ENCODE peak calls at places on chromosomes 4 and X, in nine cellular contexts. V is fibroblast of lung, T is SK-N-SH, X is neural progenitor cell, B is endothelial cell of umbilical vein, O is HFF-Myc, M is cardiac fibroblast, A is PC-3, I is fibroblast of mammary gland. Y is an unnamed sample.

GRCh38 chr4:124903995-124904722 is 191.6 kb upstream of the ANKRD50 start:
- DNase-seq in V (peak; percentile 76), T (no peak), X (peak; percentile 5), B (peak; percentile 87), O (peak; percentile 54), M (peak; percentile 63), A (peak; percentile 71), I (peak; percentile 72), Y (peak; percentile 74)

GRCh38 chr4:145851516-145852201 is 87.0 kb downstream of the ZNF827 start:
- DNase-seq in V (no peak), T (peak; percentile 19), X (no peak), B (no peak), O (no peak), M (no peak), A (no peak), I (no peak), Y (peak; percentile 69)

GRCh38 chr4:128942547-128942946 is 133.0 kb downstream of the JADE1 start:
- DNase-seq in V (peak; percentile 71), T (no peak), X (no peak), B (no peak), O (no peak), M (no peak), A (no peak), I (no peak), Y (no peak)

GRCh38 chrX:154002215-154002719 is 17.4 kb downstream of the IRAK1 start:
- DNase-seq in V (peak; percentile 80), T (no peak), X (peak; percentile 30), B (no peak), O (no peak), M (peak; percentile 47), A (peak; percentile 9), I (peak; percentile 80), Y (peak; percentile 48)

GRCh38 chr4:128306992-128307581 is 19.5 kb upstream of the PGRMC2 start:
- DNase-seq in V (no peak), T (no peak), X (no peak), B (no peak), O (no peak), M (no peak), A (no peak), I (no peak), Y (peak; percentile 4)

GRCh38 chr4:96164814-96165351 is 325.0 kb downstream of the PDHA2 start:
- DNase-seq in V (peak; percentile 98), T (no peak), X (no peak), B (no peak), O (no peak), M (peak; percentile 95), A (peak; percentile 6), I (peak; percentile 61), Y (peak; percentile 66)

GRCh38 chr4:31192372-31192771 is 472.2 kb downstream of the PCDH7 start:
- DNase-seq in V (no peak), T (no peak), X (no peak), B (no peak), O (no peak), M (no peak), A (no peak), I (no peak), Y (no peak)

GRCh38 chr4:151105454-151106032 is 6.1 kb downstream of the RPS3A start:
- DNase-seq in V (no peak), T (no peak), X (no peak), B (no peak), O (no peak), M (no peak), A (no peak), I (no peak), Y (no peak)

GRCh38 chr4:169849456-169849855 is 91.7 kb upstream of the HPF1 start:
- DNase-seq in V (no peak), T (no peak), X (no peak), B (no peak), O (no peak), M (no peak), A (no peak), I (no peak), Y (no peak)

GRCh38 chrX:10597871-10598270 is 22.5 kb downstream of the MID1 start:
- DNase-seq in V (no peak), T (no peak), X (peak; percentile 39), B (peak; percentile 63), O (no peak), M (peak; percentile 68), A (peak; percentile 56), I (peak; percentile 64), Y (peak; percentile 44)

GRCh38 chr4:123305746-123306145 is 90.8 kb upstream of the SPRY1 start:
- DNase-seq in V (no peak), T (no peak), X (no peak), B (no peak), O (no peak), M (no peak), A (no peak), I (no peak), Y (no peak)

GRCh38 chrX:150648296-150648940 is 44.8 kb upstream of the MTMR1 start:
- DNase-seq in V (no peak), T (no peak), X (no peak), B (peak; percentile 68), O (no peak), M (no peak), A (no peak), I (no peak), Y (no peak)

GRCh38 chr4:125187221-125187620 is 127.5 kb upstream of the FAT4 start:
- DNase-seq in V (peak; percentile 74), T (no peak), X (no peak), B (peak; percentile 61), O (no peak), M (peak; percentile 83), A (peak; percentile 49), I (peak; percentile 85), Y (peak; percentile 43)

GRCh38 chr4:166726832-166727231 is 507.5 kb downstream of the SPOCK3 start:
- DNase-seq in V (no peak), T (no peak), X (no peak), B (no peak), O (no peak), M (no peak), A (no peak), I (no peak), Y (no peak)

GRCh38 chr4:22501715-22502095 is 14.2 kb downstream of the ADGRA3 start:
- DNase-seq in V (no peak), T (no peak), X (no peak), B (no peak), O (no peak), M (no peak), A (peak; percentile 67), I (no peak), Y (no peak)
- H3K4me3 ChIP-seq in V (no peak overlapping the region), T (no peak overlapping the region), X (no peak overlapping the region), B (no peak overlapping the region), O (no peak overlapping the region), M (no peak overlapping the region), A (no peak overlapping the region), I (no peak overlapping the region), Y (no peak overlapping the region)

DNA sequence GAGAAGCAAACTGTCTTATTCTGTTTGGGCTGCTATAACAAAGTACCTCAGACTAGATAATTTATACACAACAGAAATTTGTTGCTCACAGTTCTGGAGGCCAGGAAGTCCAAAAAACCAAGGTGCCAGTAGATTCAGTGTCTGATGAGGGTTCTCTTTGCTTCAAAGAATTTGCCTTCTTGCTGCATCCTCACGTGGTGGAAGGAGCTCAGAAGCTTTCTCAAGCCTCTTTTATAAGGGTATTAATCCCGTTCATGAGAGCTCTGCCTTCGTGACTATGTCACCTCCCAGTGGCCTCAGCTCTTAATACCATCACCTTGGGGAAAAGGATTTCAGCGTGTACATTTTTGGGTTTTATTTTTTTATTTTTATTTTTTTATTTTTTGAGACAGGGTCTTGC is 20.1 kb downstream of the CA5B start:
- DNase-seq in V (no peak), T (no peak), X (no peak), B (no peak), O (no peak), M (no peak), A (no peak), I (no peak), Y (no peak)
- TF ChIP-seq CTCF in V (no peak), T (no peak), X (no peak), B (no peak), O (no peak), M (no peak), A (no peak), I (no peak), Y (no peak)

GRCh38 chr4:171024720-171025303 is 788.4 kb upstream of the GALNTL6 start:
- DNase-seq in V (no peak), T (no peak), X (no peak), B (no peak), O (no peak), M (no peak), A (no peak), I (no peak), Y (no peak)
- H3K4me3 ChIP-seq in V (no peak overlapping the region), T (no peak overlapping the region), X (no peak overlapping the region), B (no peak overlapping the region), O (no peak overlapping the region), M (no peak overlapping the region), A (no peak overlapping the region), I (no peak overlapping the region), Y (no peak overlapping the region)

GRCh38 chrX:17812763-17813162 is 48.3 kb downstream of the RAI2 start:
- DNase-seq in V (no peak), T (peak; percentile 38), X (peak; percentile 49), B (no peak), O (no peak), M (peak; percentile 40), A (peak; percentile 37), I (peak; percentile 42), Y (peak; percentile 10)
- TF ChIP-seq CTCF in V (peak; percentile 78), T (peak; percentile 50), X (peak; percentile 69), B (peak; percentile 47), O (peak; percentile 47), M (peak; percentile 63), A (peak; percentile 77), I (peak; percentile 72), Y (peak; percentile 55)

GRCh38 chr4:188620608-188621007 is 481.4 kb downstream of the TRIML1 start:
- DNase-seq in V (no peak), T (no peak), X (no peak), B (no peak), O (no peak), M (no peak), A (no peak), I (no peak), Y (no peak)
- H3K4me3 ChIP-seq in V (no peak overlapping the region), T (no peak overlapping the region), X (no peak overlapping the region), B (no peak overlapping the region), O (no peak overlapping the region), M (no peak overlapping the region), A (no peak overlapping the region), I (no peak overlapping the region), Y (no peak overlapping the region)

DNA sequence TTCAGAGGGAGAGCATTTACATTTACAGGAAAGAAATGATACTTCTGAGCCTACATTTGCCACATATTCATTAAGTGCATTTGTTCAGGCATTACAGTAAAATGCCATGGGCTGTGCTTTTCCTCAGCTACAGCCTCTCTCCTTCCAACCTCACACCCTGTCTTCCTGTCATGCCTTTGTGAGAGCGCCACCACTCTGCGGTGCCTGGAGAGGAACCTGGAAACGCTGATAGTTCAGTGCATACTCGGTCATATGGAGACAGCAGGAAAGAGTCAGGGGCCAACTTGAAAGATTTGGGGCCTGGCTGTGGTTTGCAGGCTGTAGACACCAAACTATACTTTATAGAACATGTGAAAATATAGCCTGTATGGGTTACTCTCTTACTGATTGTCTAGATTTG is 40.5 kb downstream of the NFKB1 start:
- DNase-seq in V (no peak), T (no peak), X (peak; percentile 61), B (no peak), O (no peak), M (no peak), A (no peak), I (no peak), Y (no peak)
- TF ChIP-seq CTCF in V (no peak), T (no peak), X (peak; percentile 62), B (no peak), O (peak; percentile 12), M (no peak), A (peak; percentile 23), I (no peak), Y (no peak)